ENCODE peak calls at places on chromosome 11, in ten cellular contexts. D, W, T, C, N, E, Y, H, V and S are unnamed samples. For H3K27me3, the result is how much of the 10 kb centered on the place peaks cover.

GRCh38 chr11:196786-197731 is 4.2 kb downstream of the SCGB1C1 start:
- DNase-seq in D (no peak), W (no peak), T (no peak), C (peak), N (no peak), E (peak), Y (no peak), H (no peak), V (no peak), S (no peak)

GRCh38 chr11:61717286-61718033 is 35.0 kb upstream of the MYRF start:
- DNase-seq in D (no peak), W (no peak), T (no peak), C (no peak), N (no peak), E (no peak), Y (no peak), H (no peak), V (no peak), S (no peak)

GRCh38 chr11:85740464-85741400 is 54.7 kb upstream of the CCDC89 start:
- DNase-seq in D (no peak), W (no peak), T (no peak), C (no peak), N (no peak), E (no peak), Y (no peak), H (no peak), V (no peak), S (no peak)

GRCh38 chr11:19808076-19808911 is 95.7 kb downstream of the NAV2 start:
- DNase-seq in D (no peak), W (no peak), T (no peak), C (no peak), N (no peak), E (no peak), Y (no peak), H (no peak), V (peak), S (no peak)

GRCh38 chr11:28243596-28243995 is 135.4 kb downstream of the METTL15 start:
- DNase-seq in D (no peak), W (no peak), T (peak), C (no peak), N (no peak), E (no peak), Y (no peak), H (no peak), V (no peak), S (no peak)

GRCh38 chr11:94759522-94759921 is 8.6 kb upstream of the AMOTL1 start:
- DNase-seq in D (no peak), W (no peak), T (no peak), C (no peak), N (no peak), E (no peak), Y (no peak), H (no peak), V (no peak), S (no peak)

GRCh38 chr11:34201130-34201529 is 95.7 kb downstream of the NAT10 start:
- DNase-seq in D (no peak), W (no peak), T (no peak), C (no peak), N (no peak), E (no peak), Y (no peak), H (no peak), V (no peak), S (no peak)

GRCh38 chr11:27496461-27496860 is 10.1 kb downstream of the LIN7C start:
- DNase-seq in D (no peak), W (no peak), T (peak), C (no peak), N (no peak), E (no peak), Y (no peak), H (no peak), V (no peak), S (no peak)

GRCh38 chr11:120448240-120448639 is 63.3 kb upstream of the GRIK4 start:
- DNase-seq in D (no peak), W (no peak), T (no peak), C (no peak), N (no peak), E (no peak), Y (no peak), H (no peak), V (no peak), S (no peak)

GRCh38 chr11:61082931-61083531 is 19.3 kb upstream of the CD5 start:
- DNase-seq in D (no peak), W (no peak), T (no peak), C (no peak), N (no peak), E (no peak), Y (no peak), H (no peak), V (no peak), S (no peak)

GRCh38 chr11:88231894-88232482 is 56.7 kb upstream of the RAB38 start:
- DNase-seq in D (no peak), W (no peak), T (peak), C (no peak), N (no peak), E (no peak), Y (no peak), H (peak), V (peak), S (peak)

DNA sequence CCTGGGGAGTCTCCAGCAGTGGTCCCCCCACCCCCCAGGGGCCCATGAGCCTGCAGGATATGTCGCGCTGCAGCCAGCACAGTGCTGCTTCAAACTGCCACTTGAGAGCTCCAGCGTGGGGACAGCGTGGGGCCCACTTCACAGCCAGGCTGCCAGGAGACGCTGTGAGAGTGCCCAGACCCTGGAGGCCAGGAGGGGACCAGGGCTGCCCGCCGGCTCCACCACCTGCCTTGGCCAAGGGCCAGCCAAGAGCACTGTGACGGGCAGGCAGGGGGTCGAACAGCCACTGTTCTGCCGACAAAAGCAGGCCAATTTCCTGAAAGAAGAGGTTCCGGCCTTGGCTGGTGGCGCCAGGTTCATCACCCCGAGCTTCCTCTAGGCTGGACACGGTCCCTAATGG is 60.2 kb downstream of the FLRT1 start:
- DNase-seq in D (no peak), W (no peak), T (no peak), C (no peak), N (peak), E (no peak), Y (no peak), H (no peak), V (no peak), S (no peak)
- H3K27me3 ChIP-seq in D (under half), W (under half), T (under half), C (under half), N (under half), E (under half), Y (under half), H (under half), V (under half), S (under half)

DNA sequence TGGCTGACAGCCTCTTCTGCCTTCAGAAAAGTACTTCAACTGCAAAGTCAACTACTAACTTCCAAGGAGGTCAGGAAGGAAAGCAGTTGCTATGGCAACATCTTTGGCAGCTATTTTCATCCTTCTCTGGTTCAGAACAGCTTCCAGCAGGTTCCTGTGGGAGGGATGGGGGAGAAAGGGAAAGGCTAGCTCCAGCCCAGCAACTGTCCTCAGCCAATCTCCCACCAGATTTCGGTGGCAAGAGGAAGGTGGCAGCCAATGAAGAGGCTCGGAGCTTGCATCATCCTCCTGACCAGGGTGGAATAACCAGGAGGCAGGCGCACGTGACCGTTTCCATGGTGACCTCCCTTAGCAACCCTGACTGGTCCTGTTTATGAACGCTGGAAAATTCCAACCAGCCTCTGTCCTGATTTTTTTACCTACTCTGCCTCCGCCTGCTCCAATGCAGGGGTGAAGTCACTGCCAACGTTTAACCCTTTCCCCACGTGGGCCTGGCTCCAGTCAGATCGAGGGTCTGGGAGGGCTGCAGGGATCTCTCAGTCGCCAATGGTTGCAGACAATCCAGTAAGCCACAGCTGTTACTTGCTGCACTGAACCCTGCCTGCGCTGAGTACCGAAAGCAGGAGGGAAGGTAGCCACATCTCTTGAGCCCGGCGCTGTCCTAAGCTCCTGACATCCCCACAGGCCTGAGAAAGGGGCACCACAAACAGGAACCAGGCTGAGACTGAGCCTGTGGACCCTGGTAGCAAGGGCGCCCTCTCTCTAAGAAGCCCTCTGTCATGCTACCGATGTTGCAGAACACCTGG is 11.2 kb upstream of the MALAT1 start:
- DNase-seq in D (peak), W (peak), T (peak), C (peak), N (peak), E (peak), Y (peak), H (peak), V (peak), S (peak)
- TF ChIP-seq POLR2A in D (no peak), W (no peak), T (peak), C (peak), N (peak), E (no peak), Y (no peak), H (peak), V (peak), S (peak)

DNA sequence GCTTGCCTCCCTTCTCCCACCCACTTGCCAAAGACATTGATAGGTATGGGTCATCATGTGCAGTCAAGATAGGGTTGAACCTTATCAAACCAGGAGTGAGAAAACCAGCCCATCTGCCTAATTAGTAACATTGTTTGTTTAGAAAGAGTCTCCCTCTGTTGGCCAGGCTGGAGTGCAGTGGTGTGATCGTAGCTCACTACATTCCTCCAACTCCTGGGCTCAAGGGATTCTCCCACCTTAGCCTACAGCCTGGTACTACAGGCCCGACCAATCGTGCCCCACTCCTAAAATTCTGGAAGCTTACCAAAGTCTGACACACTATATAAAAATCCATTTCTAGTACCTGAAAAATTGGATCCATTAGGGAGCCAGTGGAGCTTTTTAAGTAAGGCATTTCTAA is 4.5 kb downstream of the C11orf71 start:
- DNase-seq in D (peak), W (no peak), T (no peak), C (no peak), N (no peak), E (no peak), Y (no peak), H (peak), V (peak), S (no peak)
- TF ChIP-seq CTCF in D (no peak), W (no peak), T (peak), C (no peak), N (no peak), E (no peak), Y (no peak), H (peak), V (peak), S (no peak)

GRCh38 chr11:125138966-125139365 is 25.6 kb upstream of the PKNOX2 start:
- DNase-seq in D (no peak), W (no peak), T (no peak), C (no peak), N (no peak), E (no peak), Y (no peak), H (no peak), V (no peak), S (no peak)
- H3K27me3 ChIP-seq in D (under half), W (under half), T (under half), C (under half), N (under half), E (under half), Y (under half), H (under half), V (under half), S (under half)

GRCh38 chr11:72195921-72196320 is 4.0 kb downstream of the FOLR1 start:
- DNase-seq in D (no peak), W (no peak), T (no peak), C (no peak), N (no peak), E (no peak), Y (no peak), H (no peak), V (no peak), S (no peak)
- TF ChIP-seq POLR2A in D (no peak), W (no peak), T (no peak), C (no peak), N (no peak), E (no peak), Y (no peak), H (no peak), V (no peak), S (no peak)

GRCh38 chr11:69841859-69842698 is 22.9 kb upstream of the FGF3 start:
- DNase-seq in D (peak), W (no peak), T (peak), C (no peak), N (no peak), E (no peak), Y (peak), H (no peak), V (no peak), S (no peak)
- TF ChIP-seq CTCF in D (peak), W (peak), T (peak), C (peak), N (no peak), E (no peak), Y (no peak), H (peak), V (peak), S (no peak)

DNA sequence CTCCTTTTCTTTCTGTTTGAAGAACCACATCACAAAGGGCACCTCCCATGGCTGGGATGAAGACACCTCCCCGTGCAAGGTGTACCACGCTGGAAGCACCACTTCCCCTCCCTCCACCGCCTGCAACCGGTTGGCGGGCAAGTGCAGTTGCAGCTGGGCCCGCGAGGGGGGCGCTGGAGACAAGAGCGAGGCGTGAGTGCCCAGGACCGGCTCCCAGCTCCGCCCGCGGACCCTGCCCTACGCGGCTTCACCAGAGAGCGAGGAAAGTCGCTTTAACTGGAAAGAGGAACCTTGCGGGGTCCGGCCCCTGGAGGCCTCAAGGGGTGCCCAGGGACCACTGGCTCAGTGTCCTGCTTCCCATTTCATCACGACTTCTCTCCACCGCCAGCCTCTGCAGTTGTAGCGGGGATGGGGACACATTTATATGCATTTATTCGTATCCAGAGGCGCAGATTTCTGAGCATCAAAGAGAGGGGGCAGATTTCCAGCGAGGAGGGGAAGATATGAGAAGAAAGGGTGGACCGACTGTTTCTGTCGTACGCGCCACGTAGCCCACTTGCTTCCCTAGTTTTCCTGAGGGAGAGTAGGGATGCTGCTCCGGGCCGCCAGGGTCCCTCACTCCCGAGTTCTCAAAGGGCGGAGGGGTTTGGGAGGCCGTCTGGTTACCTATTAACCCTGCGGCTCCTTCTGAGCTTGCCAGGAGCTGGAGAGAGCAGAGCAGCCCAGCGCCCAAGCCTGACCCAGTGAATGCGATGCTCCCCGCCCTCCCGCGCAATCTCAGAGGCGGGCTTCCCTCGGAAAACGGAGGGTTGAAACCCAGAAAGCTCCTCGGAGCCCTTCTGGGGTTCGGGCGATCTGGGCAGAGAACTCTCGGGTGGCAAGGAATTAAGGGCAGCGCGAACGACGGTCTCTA is 3.5 kb downstream of the ESAM start:
- DNase-seq in D (peak), W (peak), T (peak), C (peak), N (peak), E (peak), Y (peak), H (peak), V (peak), S (no peak)
- H3K27me3 ChIP-seq in D (under half), W (under half), T (under half), C (under half), N (under half), E (half or more), Y (under half), H (under half), V (under half), S (under half)